ENCODE peak calls at places on chromosome 6, in four cellular contexts. U is HS-5; P is LoVo; Y is stimulated activated CD4-positive, alpha-beta T cell treated with anti-CD3 and anti-CD28 coated beads, Interleukin-12 subunit alpha, Interleukin-12 subunit beta, amount 100 ng/mL, for 24 hours. J is an unnamed sample.

GRCh38 chr6:166955865-166956443 is 396 bp downstream of the RNASET2 start:
- DNase-seq in U (no peak), P (no peak), Y (no peak), J (peak)

GRCh38 chr6:153117986-153118886 is 12.8 kb downstream of the RGS17 start:
- DNase-seq in U (peak), P (peak), Y (no peak), J (peak)

GRCh38 chr6:17897681-17898080 is 89.8 kb downstream of the KIF13A start:
- DNase-seq in U (no peak), P (no peak), Y (no peak), J (no peak)

GRCh38 chr6:26550250-26550993 is 12.3 kb downstream of the HMGN4 start:
- DNase-seq in U (no peak), P (no peak), Y (peak), J (no peak)

GRCh38 chr6:158674342-158674969 is 24.6 kb downstream of the SYTL3 start:
- DNase-seq in U (no peak), P (no peak), Y (no peak), J (no peak)

GRCh38 chr6:122678841-122679240 is 68.6 kb downstream of the PKIB start:
- DNase-seq in U (no peak), P (no peak), Y (no peak), J (no peak)

GRCh38 chr6:31576897-31577341 is 1.6 kb downstream of the TNF start:
- DNase-seq in U (no peak), P (no peak), Y (peak), J (no peak)

GRCh38 chr6:158708239-158708638 is 58.4 kb downstream of the SYTL3 start:
- DNase-seq in U (no peak), P (no peak), Y (no peak), J (no peak)

GRCh38 chr6:27414996-27415395 is 26.4 kb downstream of the ZNF391 start:
- DNase-seq in U (peak), P (no peak), Y (no peak), J (no peak)

GRCh38 chr6:43575105-43575771 is 600 bp downstream of the XPO5 start:
- DNase-seq in U (no peak), P (peak), Y (peak), J (no peak)

GRCh38 chr6:52900536-52900935 is 9.0 kb downstream of the GSTA3 start:
- DNase-seq in U (no peak), P (no peak), Y (no peak), J (no peak)

GRCh38 chr6:170424634-170425126 is 118.1 kb downstream of the FAM120B start:
- DNase-seq in U (no peak), P (no peak), Y (no peak), J (no peak)

GRCh38 chr6:47743744-47744143 is 38.1 kb upstream of the OPN5 start:
- DNase-seq in U (no peak), P (no peak), Y (no peak), J (peak)

GRCh38 chr6:33419580-33420492 is at the start of gene SYNGAP1:
- DNase-seq in U (no peak), P (no peak), Y (no peak), J (no peak)

GRCh38 chr6:109987196-109987595 is 9.1 kb downstream of the GPR6 start:
- DNase-seq in U (no peak), P (no peak), Y (no peak), J (no peak)

GRCh38 chr6:80771941-80772340 is 665.5 kb downstream of the BCKDHB start:
- DNase-seq in U (no peak), P (peak), Y (no peak), J (peak)

GRCh38 chr6:45049188-45049843 is 278.8 kb upstream of the RUNX2 start:
- DNase-seq in U (no peak), P (no peak), Y (no peak), J (no peak)

GRCh38 chr6:20319520-20320357 is 81.9 kb upstream of the E2F3 start:
- DNase-seq in U (no peak), P (peak), Y (peak), J (no peak)

GRCh38 chr6:27547157-27548075 is 74.5 kb upstream of the ZNF184 start:
- DNase-seq in U (peak), P (peak), Y (peak), J (peak)

GRCh38 chr6:25137497-25137896 is 141.7 kb upstream of the CARMIL1 start:
- DNase-seq in U (no peak), P (no peak), Y (no peak), J (no peak)

GRCh38 chr6:14713008-14713452 is 532.8 kb upstream of the JARID2 start:
- DNase-seq in U (no peak), P (no peak), Y (no peak), J (peak)

GRCh38 chr6:93407186-93407585 is 12.2 kb downstream of the EPHA7 start:
- DNase-seq in U (peak), P (no peak), Y (no peak), J (no peak)

GRCh38 chr6:36627801-36628246 is 33.7 kb downstream of the SRSF3 start:
- DNase-seq in U (no peak), P (no peak), Y (no peak), J (no peak)

GRCh38 chr6:111080713-111081112 is 6.6 kb upstream of the SLC16A10 start:
- DNase-seq in U (no peak), P (no peak), Y (no peak), J (no peak)

GRCh38 chr6:18100296-18100695 is 22.2 kb downstream of the NHLRC1 start:
- DNase-seq in U (no peak), P (no peak), Y (no peak), J (no peak)

GRCh38 chr6:43220439-43220951 is 8.8 kb downstream of the DNPH1 start:
- DNase-seq in U (no peak), P (no peak), Y (no peak), J (no peak)

GRCh38 chr6:23301546-23301945 is 732.2 kb downstream of the HDGFL1 start:
- DNase-seq in U (no peak), P (no peak), Y (no peak), J (no peak)